ENCODE peak calls at places on chromosomes 5 and 9, in nine cellular contexts. S, G, A, M, L, E, Q, K and H are unnamed samples.

GRCh38 chr9:16425572-16425971 is 444.9 kb downstream of the BNC2 start:
- DNase-seq in A (peak), E (no peak), K (no peak), S (no peak), Q (no peak), G (peak), M (peak), L (no peak), H (no peak)

GRCh38 chr9:135503371-135504261 is 3.1 kb downstream of the MRPS2 start:
- DNase-seq in E (peak), Q (no peak), A (no peak), S (no peak), M (no peak), K (no peak), L (no peak), G (no peak), H (no peak)

GRCh38 chr9:2657427-2657826 is 35.8 kb downstream of the VLDLR start:
- DNase-seq in G (no peak), M (no peak), E (no peak), A (no peak), S (no peak), Q (no peak), L (no peak), K (no peak), H (no peak)

GRCh38 chr9:35728041-35728971 is 3.7 kb downstream of the TLN1 start:
- DNase-seq in Q (peak), S (peak), E (peak), A (peak), M (peak), L (peak), G (peak), K (peak), H (no peak)

GRCh38 chr9:135507104-135508035 is 6.9 kb downstream of the MRPS2 start:
- DNase-seq in M (no peak), L (peak), G (no peak), K (no peak), A (no peak), S (no peak), Q (no peak), E (peak), H (peak)

GRCh38 chr5:61098251-61098650 is 64.0 kb downstream of the SMIM15 start:
- DNase-seq in E (no peak), G (no peak), S (no peak), Q (no peak), L (no peak), M (no peak), K (no peak), A (no peak), H (no peak)

GRCh38 chr5:117681855-117682254 is 1107.2 kb upstream of the SEMA6A start:
- DNase-seq in L (no peak), S (no peak), A (no peak), K (no peak), M (peak), Q (no peak), G (no peak), E (no peak), H (no peak)

GRCh38 chr5:153613143-153613542 is 122.7 kb downstream of the GRIA1 start:
- DNase-seq in M (peak), Q (no peak), A (peak), G (peak), E (no peak), K (no peak), S (no peak), L (no peak), H (no peak)

GRCh38 chr9:137217276-137218211 is 4.5 kb downstream of the RNF208 start:
- DNase-seq in Q (peak), A (no peak), K (no peak), S (no peak), M (no peak), E (peak), L (peak), G (peak), H (no peak)

GRCh38 chr5:128844354-128844923 is 120.8 kb upstream of the SLC27A6 start:
- DNase-seq in K (no peak), M (peak), S (no peak), E (no peak), Q (no peak), L (no peak), G (peak), A (peak), H (no peak)

GRCh38 chr5:101326766-101327165 is 423.7 kb upstream of the ST8SIA4 start:
- DNase-seq in Q (no peak), M (peak), S (no peak), E (no peak), G (no peak), K (no peak), A (no peak), L (no peak), H (no peak)

GRCh38 chr9:95506438-95506691 is 10.4 kb downstream of the PTCH1 start:
- DNase-seq in L (no peak), Q (peak), M (peak), S (no peak), E (peak), K (no peak), A (peak), G (peak), H (no peak)

GRCh38 chr5:180960209-180960608 is 28.4 kb upstream of the BTNL3 start:
- DNase-seq in K (no peak), E (no peak), A (no peak), S (no peak), G (peak), L (no peak), Q (no peak), M (no peak), H (no peak)

GRCh38 chr9:14111670-14112069 is 202.3 kb downstream of the NFIB start:
- DNase-seq in S (no peak), E (no peak), K (no peak), M (no peak), A (peak), Q (no peak), G (peak), L (no peak), H (no peak)

GRCh38 chr9:127177682-127178265 is 55.3 kb upstream of the ANGPTL2 start:
- DNase-seq in K (no peak), A (no peak), E (peak), Q (no peak), L (peak), M (no peak), G (no peak), S (no peak), H (peak)

GRCh38 chr5:59299006-59299405 is 594.5 kb downstream of the PDE4D start:
- DNase-seq in G (no peak), K (no peak), Q (no peak), E (no peak), M (peak), S (no peak), L (no peak), A (no peak), H (no peak)

GRCh38 chr9:93892748-93893147 is 62.4 kb downstream of the BARX1 start:
- DNase-seq in K (no peak), L (no peak), E (no peak), S (no peak), G (no peak), Q (no peak), A (no peak), M (no peak), H (no peak)

GRCh38 chr9:95807326-95807947 is 68.1 kb upstream of the ERCC6L2 start:
- DNase-seq in S (no peak), M (no peak), E (peak), Q (peak), A (peak), L (no peak), K (no peak), G (no peak), H (no peak)

GRCh38 chr5:145539201-145539600 is 295.9 kb downstream of the PRELID2 start:
- DNase-seq in L (no peak), S (no peak), A (no peak), Q (no peak), K (no peak), G (no peak), E (no peak), M (no peak), H (no peak)

GRCh38 chr9:128457207-128457606 is 1.4 kb downstream of the ODF2 start:
- DNase-seq in S (peak), E (no peak), M (no peak), A (no peak), L (no peak), G (no peak), K (no peak), Q (no peak), H (no peak)

GRCh38 chr5:128237504-128237903 is 153.9 kb downstream of the SLC12A2 start:
- DNase-seq in K (no peak), M (peak), E (no peak), L (no peak), A (peak), Q (no peak), S (no peak), G (peak), H (no peak)

GRCh38 chr9:83435301-83435700 is 102.9 kb downstream of the FRMD3 start:
- DNase-seq in Q (no peak), E (no peak), M (no peak), L (no peak), S (no peak), K (no peak), A (no peak), G (no peak), H (no peak)

GRCh38 chr9:124222918-124223720 is 34.6 kb upstream of the NEK6 start:
- DNase-seq in Q (peak), L (peak), A (peak), E (peak), M (no peak), S (no peak), G (peak), K (no peak), H (no peak)

GRCh38 chr5:174610968-174611367 is 113.4 kb upstream of the MSX2 start:
- DNase-seq in L (peak), S (no peak), G (peak), Q (peak), M (peak), K (no peak), A (peak), E (peak), H (no peak)

GRCh38 chr5:173567548-173567947 is 48.9 kb downstream of the BOD1 start:
- DNase-seq in S (no peak), A (peak), G (peak), M (peak), K (no peak), Q (no peak), E (no peak), L (no peak), H (no peak)

GRCh38 chr9:37200572-37201005 is 80.2 kb downstream of the ZCCHC7 start:
- DNase-seq in A (peak), L (no peak), E (no peak), S (no peak), G (peak), M (peak), K (no peak), Q (no peak), H (no peak)

GRCh38 chr9:122389799-122390481 is 19.1 kb downstream of the PTGS1 start:
- DNase-seq in Q (peak), M (peak), L (no peak), A (no peak), E (no peak), K (no peak), G (no peak), S (no peak), H (peak)

GRCh38 chr5:180439911-180440769 is 54.0 kb upstream of the CNOT6 start:
- DNase-seq in L (no peak), G (peak), Q (no peak), K (no peak), S (no peak), M (no peak), A (no peak), E (no peak), H (no peak)

GRCh38 chr5:68110264-68110663 is 105.3 kb upstream of the PIK3R1 start:
- DNase-seq in K (no peak), E (no peak), L (no peak), G (no peak), A (no peak), S (no peak), M (no peak), Q (no peak), H (no peak)

GRCh38 chr5:165161204-165161603 is 1655.8 kb downstream of the MAT2B start:
- DNase-seq in L (no peak), Q (no peak), G (no peak), E (no peak), S (no peak), M (no peak), A (no peak), K (no peak), H (no peak)

GRCh38 chr5:52943808-52944207 is 45.3 kb upstream of the ITGA2 start:
- DNase-seq in K (no peak), Q (no peak), E (no peak), M (no peak), L (no peak), A (no peak), S (no peak), G (no peak), H (no peak)

GRCh38 chr5:52947208-52947607 is 41.9 kb upstream of the ITGA2 start:
- DNase-seq in K (no peak), E (no peak), M (peak), A (no peak), G (no peak), L (no peak), S (no peak), Q (no peak), H (no peak)

GRCh38 chr5:52945040-52945439 is 44.1 kb upstream of the ITGA2 start:
- DNase-seq in Q (no peak), S (no peak), M (no peak), G (peak), E (no peak), L (no peak), K (no peak), A (no peak), H (no peak)

GRCh38 chr5:52947851-52948250 is 41.3 kb upstream of the ITGA2 start:
- DNase-seq in A (peak), M (peak), K (no peak), Q (no peak), L (no peak), G (peak), E (no peak), S (no peak), H (no peak)

DNA sequence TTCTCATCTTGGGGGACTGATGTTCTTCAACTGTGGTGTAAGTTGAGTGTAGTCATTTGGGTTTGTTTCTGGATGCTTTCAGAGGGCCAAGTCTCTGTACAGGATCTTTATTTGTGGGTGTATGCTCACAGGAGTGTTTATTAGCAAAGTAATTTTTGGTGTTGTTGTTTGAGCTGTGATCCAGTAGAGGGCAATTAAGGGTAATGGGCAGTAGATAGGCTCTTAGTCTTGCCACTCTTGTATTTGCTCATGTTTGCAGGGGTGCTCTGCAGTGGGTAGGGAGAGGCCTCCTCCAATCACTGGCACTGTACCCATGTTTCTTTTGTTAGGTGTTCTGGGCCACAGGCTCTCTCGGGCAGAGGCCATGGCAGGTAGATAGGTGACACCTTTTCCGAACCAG is 45.9 kb upstream of the ITGA2 start:
- DNase-seq in K (no peak), G (no peak), A (no peak), S (no peak), M (no peak), L (no peak), Q (no peak), E (no peak), H (no peak)
- TF ChIP-seq CTCF in K (peak), G (no peak), A (peak), S (no peak), M (peak), L (no peak), Q (no peak), E (no peak), H (no peak)

GRCh38 chr5:160278356-160278755 is 34.0 kb downstream of the CCNJL start:
- DNase-seq in S (no peak), Q (no peak), A (no peak), L (no peak), M (no peak), G (no peak), K (no peak), E (no peak), H (no peak)
- TF ChIP-seq CTCF in S (no peak), Q (no peak), A (no peak), L (no peak), M (no peak), G (no peak), K (no peak), E (no peak), H (no peak)

DNA sequence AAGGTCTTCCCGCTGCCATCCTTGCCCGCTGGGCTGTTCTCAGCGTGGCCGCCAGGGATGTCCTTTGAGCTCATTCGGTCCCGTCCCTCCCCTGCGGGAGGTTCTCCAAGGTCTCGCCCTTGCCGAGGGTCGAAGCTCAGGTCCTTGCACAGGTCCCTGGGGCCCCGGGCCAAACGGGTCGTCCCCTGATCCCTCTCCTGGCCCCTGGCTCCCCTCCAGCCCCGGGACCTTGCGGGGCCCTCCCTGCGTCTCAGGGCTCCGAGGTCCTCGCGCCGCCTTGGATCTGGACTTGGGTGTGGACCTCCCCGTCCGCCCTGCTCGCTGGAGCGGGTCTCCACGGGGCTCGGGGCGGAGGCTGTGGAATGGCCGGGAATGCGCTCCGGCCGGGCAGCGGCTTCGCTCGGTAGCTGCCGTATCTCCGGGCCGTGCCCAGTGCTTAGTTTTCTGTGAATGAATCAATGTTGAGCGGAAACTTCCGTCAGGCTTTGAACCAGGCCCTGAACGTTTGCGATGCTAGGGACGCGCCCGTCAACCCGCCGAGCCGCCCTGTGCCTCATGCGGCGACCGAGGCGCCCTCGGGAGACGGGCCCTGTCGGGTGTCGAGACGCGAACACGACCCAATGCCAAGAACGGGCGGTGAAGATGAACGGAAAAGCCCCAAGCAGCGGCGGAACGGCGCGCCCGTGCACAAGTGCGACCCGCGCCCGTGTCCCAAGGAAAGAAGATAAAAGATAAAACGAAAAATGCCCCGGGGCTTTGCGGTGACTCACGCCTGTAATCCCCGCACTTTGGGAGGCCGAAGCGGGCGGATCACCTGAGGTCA is 779 bp downstream of the RNU6ATAC start:
- DNase-seq in A (peak), S (peak), K (peak), G (peak), Q (peak), L (peak), M (peak), E (peak), H (no peak)
- TF ChIP-seq CTCF in A (peak), S (peak), K (peak), G (peak), Q (peak), L (no peak), M (peak), E (peak), H (peak)

DNA sequence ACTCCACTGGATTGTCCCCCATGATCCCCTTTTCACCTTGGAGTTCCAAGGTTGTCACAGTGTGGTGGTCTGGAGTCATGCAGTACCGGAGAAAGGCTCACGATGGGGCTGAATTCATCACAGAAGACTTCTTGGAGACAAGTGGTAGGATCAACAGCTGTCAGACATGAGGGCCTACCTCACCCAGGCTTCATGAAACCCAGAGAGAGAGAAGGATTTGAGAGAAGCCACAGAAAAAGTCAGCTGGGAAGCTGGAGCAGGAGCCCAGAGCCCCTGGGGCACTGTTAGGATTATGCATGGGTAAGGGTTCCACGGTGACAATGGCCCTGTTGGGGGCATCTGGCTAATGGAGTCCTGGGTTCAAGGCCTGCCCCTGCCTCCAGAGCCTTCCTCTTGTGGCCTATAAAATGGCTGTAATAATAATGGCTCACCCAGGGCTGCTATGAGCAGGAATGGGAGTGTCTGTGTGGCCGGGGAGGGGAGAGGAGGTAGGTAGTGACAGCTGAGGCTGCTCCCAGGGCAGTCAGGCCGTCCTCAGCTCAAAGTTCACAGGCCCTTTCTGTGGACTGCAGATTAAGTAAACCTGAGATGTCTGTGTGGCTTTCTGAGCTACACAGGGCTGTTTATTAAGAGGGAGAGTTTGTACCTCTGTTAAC is 910 bp downstream of the TRIM14 start:
- DNase-seq in S (no peak), A (peak), G (no peak), Q (peak), K (peak), M (peak), E (no peak), L (peak), H (no peak)
- TF ChIP-seq CTCF in S (peak), A (no peak), G (no peak), Q (no peak), K (peak), M (peak), E (no peak), L (no peak), H (peak)

GRCh38 chr5:51376504-51376903 is 6.7 kb upstream of the ISL1 start:
- DNase-seq in G (no peak), S (no peak), E (no peak), L (no peak), Q (no peak), A (no peak), M (no peak), K (no peak), H (no peak)

GRCh38 chr5:51377151-51378060 is 5.8 kb upstream of the ISL1 start:
- DNase-seq in A (no peak), M (no peak), Q (no peak), L (no peak), E (no peak), S (no peak), G (no peak), K (no peak), H (no peak)

GRCh38 chr5:51375084-51375483 is 8.2 kb upstream of the ISL1 start:
- DNase-seq in G (no peak), Q (no peak), E (no peak), S (no peak), K (no peak), M (no peak), A (no peak), L (no peak), H (no peak)

GRCh38 chr5:51371052-51371451 is 12.2 kb upstream of the ISL1 start:
- DNase-seq in G (no peak), S (no peak), M (no peak), A (no peak), L (no peak), K (no peak), Q (no peak), E (no peak), H (no peak)

DNA sequence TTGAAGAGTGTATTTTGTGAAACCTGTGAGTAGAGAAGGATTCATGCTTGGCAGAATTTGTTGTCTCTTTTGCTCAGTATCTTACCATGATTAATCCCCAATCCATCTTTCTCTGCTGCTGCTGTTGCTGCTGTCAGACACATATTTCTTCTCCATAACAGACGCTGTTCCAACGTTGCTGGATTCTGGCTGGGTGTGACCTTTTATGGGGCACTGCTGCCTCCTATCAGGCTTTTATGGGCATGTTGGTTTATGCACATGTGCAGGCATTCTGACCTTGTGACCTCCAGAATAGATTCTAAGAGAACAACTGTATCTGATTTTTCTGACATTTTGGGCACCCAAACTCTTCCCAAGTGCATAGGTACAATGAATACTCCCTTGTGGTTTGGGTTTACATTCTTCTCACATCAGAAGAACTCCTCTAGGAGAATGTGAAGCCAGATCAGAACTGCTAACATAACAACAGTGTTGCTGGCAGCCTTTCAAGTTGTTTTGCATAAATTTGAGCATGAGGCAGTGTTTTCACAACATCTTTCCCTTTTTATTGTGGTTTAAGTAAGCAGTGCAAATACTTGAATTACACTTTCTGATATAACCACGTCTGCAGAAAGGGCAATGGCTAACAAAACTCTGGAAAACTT is 9.2 kb upstream of the ISL1 start:
- DNase-seq in A (no peak), E (no peak), M (no peak), K (no peak), Q (peak), L (no peak), S (no peak), G (no peak), H (no peak)
- TF ChIP-seq CTCF in A (no peak), E (no peak), M (no peak), K (no peak), Q (no peak), L (no peak), S (peak), G (no peak), H (no peak)